ENCODE peak calls at places on chromosomes 1 and 21, in four cellular contexts. Y is mesenchymal stem cell, P is IMR-90, T is H1. U is an unnamed sample.

GRCh38 chr1:11355594-11356467 is 82.8 kb downstream of the UBIAD1 start:
- DNase-seq in P (no peak), T (peak), Y (no peak), U (peak)

GRCh38 chr21:26795866-26796329 is 49.3 kb downstream of the ADAMTS1 start:
- DNase-seq in T (no peak), P (peak), Y (peak), U (no peak)

GRCh38 chr1:67957026-67957425 is 93.4 kb downstream of the DIRAS3 start:
- DNase-seq in Y (peak), T (no peak), P (peak), U (peak)

GRCh38 chr1:54967372-54967771 is 13.1 kb upstream of the TMEM61 start:
- DNase-seq in P (no peak), Y (peak), T (no peak), U (no peak)

GRCh38 chr1:48608882-48609281 is 136.9 kb upstream of the SPATA6 start:
- DNase-seq in T (no peak), P (no peak), Y (no peak), U (peak)

GRCh38 chr1:219062161-219062560 is 111.5 kb upstream of the LYPLAL1 start:
- DNase-seq in Y (no peak), T (no peak), P (no peak), U (no peak)

GRCh38 chr1:58824753-58825389 is 41.0 kb upstream of the JUN start:
- DNase-seq in Y (no peak), P (no peak), T (no peak), U (no peak)

GRCh38 chr21:16842716-16843115 is 670.1 kb upstream of the CXADR start:
- DNase-seq in P (peak), T (no peak), Y (no peak), U (peak)

GRCh38 chr1:33460947-33461629 is 11.4 kb upstream of the ZSCAN20 start:
- DNase-seq in P (no peak), T (peak), Y (no peak), U (no peak)

GRCh38 chr1:156677616-156678596 is 699 bp upstream of the NES start:
- DNase-seq in T (peak), Y (peak), P (peak), U (peak)
- H4K8ac ChIP-seq in T (no peak), Y (peak), P (peak), U (no peak)

GRCh38 chr1:209618756-209619420 is 33.3 kb downstream of the LAMB3 start:
- DNase-seq in Y (no peak), T (no peak), P (no peak), U (no peak)
- H3K27ac ChIP-seq in Y (no peak), T (no peak), P (no peak), U (no peak)

GRCh38 chr1:50959303-50959912 is 659 bp downstream of the FAF1 start:
- DNase-seq in Y (peak), T (no peak), P (peak), U (peak)

GRCh38 chr1:50955116-50955515 is 5.0 kb downstream of the FAF1 start:
- DNase-seq in P (no peak), Y (no peak), T (no peak), U (no peak)

GRCh38 chr1:50964863-50965262 is 4.8 kb upstream of the FAF1 start:
- DNase-seq in Y (no peak), P (no peak), T (no peak), U (no peak)

GRCh38 chr1:50959913-50960844 is at the start of gene FAF1:
- DNase-seq in P (peak), T (peak), Y (peak), U (peak)
- H4K8ac ChIP-seq in P (peak), T (peak), Y (peak), U (peak)

GRCh38 chr1:242030071-242030470 is 31.2 kb upstream of the MAP1LC3C start:
- DNase-seq in P (no peak), Y (no peak), T (peak), U (no peak)
- H3K27ac ChIP-seq in P (no peak), Y (no peak), T (no peak), U (no peak)

GRCh38 chr1:171251042-171251740 is 2.9 kb downstream of the FMO1 start:
- DNase-seq in Y (peak), P (peak), T (peak), U (peak)
- H4K8ac ChIP-seq in Y (no peak), P (no peak), T (no peak), U (no peak)

DNA sequence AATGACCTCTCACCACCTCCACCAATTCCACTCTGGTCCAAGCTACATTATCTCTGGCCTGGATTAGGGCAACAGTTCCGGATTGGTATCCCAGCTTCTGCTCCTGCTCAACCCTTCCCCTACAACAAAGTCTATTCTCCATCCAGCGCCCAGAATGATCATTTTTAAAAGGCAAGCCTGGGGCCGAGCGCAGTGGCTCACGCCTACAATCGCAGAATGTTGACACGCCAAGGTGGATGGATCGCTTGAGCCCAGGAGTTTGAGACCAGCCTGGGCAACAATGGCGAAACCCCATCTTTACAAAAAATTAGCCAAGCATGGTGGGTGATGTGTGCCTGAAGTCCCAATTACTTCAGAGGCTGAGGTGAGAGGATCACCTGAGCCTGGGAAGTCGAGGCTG is 2.2 kb downstream of the LYST start:
- DNase-seq in T (no peak), P (no peak), Y (no peak), U (no peak)
- H3K27ac ChIP-seq in T (no peak), P (no peak), Y (no peak), U (no peak)

GRCh38 chr1:20183035-20183434 is 2.9 kb upstream of the UBXN10 start:
- DNase-seq in T (no peak), P (no peak), Y (no peak), U (no peak)
- H4K8ac ChIP-seq in T (no peak), P (no peak), Y (no peak), U (no peak)

GRCh38 chr1:201172336-201172735 is 18.1 kb upstream of the TMEM9 start:
- DNase-seq in P (no peak), Y (no peak), T (no peak), U (peak)
- H3K27ac ChIP-seq in P (no peak), Y (no peak), T (no peak), U (no peak)